ENCODE peak calls at places on chromosomes 12 and 14, in four cellular contexts. H is naive thymus-derived CD4-positive, alpha-beta T cell; R is Peyer's patch; G is foreskin fibroblast. B is an unnamed sample.

GRCh38 chr12:76855266-76855665 is 23.6 kb downstream of the CSRP2 start:
- DNase-seq in H (no peak), G (peak), R (no peak), B (no peak)

GRCh38 chr12:22635812-22636211 is 10.8 kb downstream of the ETNK1 start:
- DNase-seq in G (no peak), H (no peak), R (no peak), B (no peak)

GRCh38 chr14:95185452-95186392 is 28.4 kb upstream of the DICER1 start:
- DNase-seq in R (no peak), G (peak), H (no peak), B (no peak)

GRCh38 chr12:3102721-3103410 is 25.7 kb downstream of the TSPAN9 start:
- DNase-seq in R (no peak), G (no peak), H (no peak), B (no peak)

GRCh38 chr12:121144416-121144914 is 11.8 kb downstream of the P2RX7 start:
- DNase-seq in H (no peak), R (no peak), G (peak), B (no peak)

GRCh38 chr14:69129264-69129880 is 23.5 kb downstream of the DCAF5 start:
- DNase-seq in H (peak), R (peak), G (peak), B (peak)

GRCh38 chr12:26982866-26983265 is 31.3 kb downstream of the TM7SF3 start:
- DNase-seq in H (no peak), R (no peak), G (no peak), B (no peak)

GRCh38 chr12:57135939-57136338 is 7.7 kb downstream of the LRP1 start:
- DNase-seq in H (no peak), R (no peak), G (peak), B (no peak)

GRCh38 chr14:36996133-36996856 is 176.1 kb downstream of the SLC25A21 start:
- DNase-seq in G (peak), H (no peak), R (no peak), B (no peak)

GRCh38 chr14:52700701-52701172 is 5.4 kb upstream of the ERO1A start:
- DNase-seq in G (peak), H (no peak), R (no peak), B (no peak)

GRCh38 chr12:47808574-47809380 is 10.9 kb downstream of the HDAC7 start:
- DNase-seq in G (peak), H (peak), R (no peak), B (peak)
- H3K4me3 ChIP-seq in G (no peak), H (peak), R (no peak), B (peak)

GRCh38 chr14:97458302-97459137 is 661.3 kb downstream of the VRK1 start:
- DNase-seq in G (no peak), H (peak), R (peak), B (peak)
- H3K4me3 ChIP-seq in G (no peak), H (peak), R (peak), B (peak)

DNA sequence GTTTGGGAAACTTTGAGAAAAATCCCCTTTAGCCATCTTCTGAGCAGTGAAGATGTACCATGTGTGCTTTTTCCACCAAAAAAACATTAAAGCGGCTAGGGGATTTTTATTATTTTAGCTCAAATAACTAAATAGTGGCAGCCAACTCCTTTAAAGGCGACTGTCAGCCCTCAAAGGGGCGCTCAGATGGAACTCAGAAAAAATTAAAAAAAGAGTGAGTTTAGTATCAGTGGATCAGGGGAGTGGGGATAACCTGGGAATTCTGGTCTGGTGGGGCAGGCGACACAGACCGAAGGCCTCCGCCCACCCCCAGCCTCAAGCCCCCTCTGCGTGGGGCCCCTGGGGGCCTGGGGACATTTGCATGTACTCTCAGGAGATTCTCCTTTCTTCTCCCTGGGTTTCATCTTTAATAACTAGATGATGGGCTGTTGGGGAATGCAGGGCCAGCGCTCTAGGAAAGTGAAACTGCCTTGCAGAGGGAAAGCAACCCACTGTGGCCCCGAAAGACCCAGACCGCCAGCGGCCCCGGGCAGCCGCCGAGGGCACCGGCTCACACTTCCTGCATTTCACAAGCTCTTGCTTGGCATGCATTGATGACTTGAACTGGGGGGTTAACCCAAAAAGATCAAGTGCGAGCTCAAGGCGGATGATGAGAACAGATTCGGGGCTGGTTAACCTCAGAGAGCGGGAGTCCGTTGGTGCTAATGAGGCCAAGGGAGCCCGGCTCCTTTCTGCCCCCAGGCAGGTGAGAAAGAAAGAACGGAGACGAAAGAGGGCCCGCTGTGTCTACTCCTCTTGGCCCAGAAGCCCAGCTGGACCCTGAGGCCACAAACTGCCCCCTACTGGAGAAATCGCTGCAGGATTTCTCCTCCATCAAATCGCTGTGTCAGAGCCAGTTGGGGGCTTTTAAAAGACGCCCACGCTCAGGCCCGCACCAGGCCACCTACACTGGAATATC is 7.3 kb upstream of the BATF start:
- DNase-seq in H (no peak), G (peak), R (no peak), B (peak)
- H3K4me3 ChIP-seq in H (peak), G (peak), R (peak), B (peak)

GRCh38 chr12:106147956-106148355 is 9.2 kb upstream of the NUAK1 start:
- DNase-seq in R (no peak), G (no peak), H (no peak), B (no peak)

GRCh38 chr12:106146987-106147386 is 8.2 kb upstream of the NUAK1 start:
- DNase-seq in R (no peak), G (no peak), H (no peak), B (no peak)

GRCh38 chr12:106144847-106145246 is 6.1 kb upstream of the NUAK1 start:
- DNase-seq in H (no peak), R (no peak), G (peak), B (no peak)

GRCh38 chr12:106142591-106143261 is 4.0 kb upstream of the NUAK1 start:
- DNase-seq in R (no peak), G (no peak), H (no peak), B (no peak)

GRCh38 chr12:106145539-106146447 is 7.0 kb upstream of the NUAK1 start:
- DNase-seq in R (no peak), H (no peak), G (no peak), B (no peak)
- H3K4me3 ChIP-seq in R (no peak), H (no peak), G (no peak), B (no peak)